ENCODE peak calls at places on chromosomes 7 and 10, in four cellular contexts. D is Kasumi-1; T is CD4-positive, alpha-beta T cell; K is fibroblast of the aortic adventitia. U is an unnamed sample.

GRCh38 chr10:71747808-71748523 is 25.4 kb downstream of the VSIR start:
- DNase-seq in T (no peak), D (peak), K (no peak), U (no peak)

GRCh38 chr7:87934699-87935372 is 785 bp downstream of the ADAM22 start:
- DNase-seq in K (peak), T (no peak), D (peak), U (peak)

GRCh38 chr7:126227055-126227454 is 1025.7 kb downstream of the GRM8 start:
- DNase-seq in T (no peak), K (no peak), D (no peak), U (no peak)

GRCh38 chr7:95104739-95105138 is 197.3 kb downstream of the PPP1R9A start:
- DNase-seq in T (no peak), D (no peak), K (no peak), U (peak)

GRCh38 chr10:42768581-42769152 is 13.9 kb upstream of the BMS1 start:
- DNase-seq in T (no peak), K (no peak), D (no peak), U (no peak)

GRCh38 chr10:53010362-53010907 is 237.9 kb upstream of the MBL2 start:
- DNase-seq in D (no peak), K (no peak), T (no peak), U (no peak)

GRCh38 chr10:6716521-6716920 is 136.4 kb upstream of the PRKCQ start:
- DNase-seq in T (no peak), D (no peak), K (peak), U (no peak)

GRCh38 chr7:137578541-137578940 is 235.0 kb upstream of the PTN start:
- DNase-seq in T (no peak), D (no peak), K (no peak), U (no peak)

U was measured in NCI-H2029.